ENCODE peak calls at places on chromosome X, in six cellular contexts. O is GM23338, Z is fibroblast of lung, J is mammary epithelial cell, Y is PC-9, S is A549. E is an unnamed sample.

GRCh38 chrX:16268206-16268605 is 100.9 kb downstream of the MAGEB17 start:
- DNase-seq in O (no peak), Z (no peak), J (peak), Y (no peak), S (no peak), E (no peak)

GRCh38 chrX:49237060-49237459 is 1.8 kb downstream of the CCDC22 start:
- DNase-seq in O (no peak), Z (no peak), J (no peak), Y (no peak), S (no peak), E (no peak)

GRCh38 chrX:39729834-39730670 is 367.7 kb downstream of the BCOR start:
- DNase-seq in O (peak), Z (no peak), J (no peak), Y (no peak), S (no peak), E (no peak)

GRCh38 chrX:49001521-49002090 is 458 bp downstream of the GRIPAP1 start:
- DNase-seq in O (peak), Z (peak), J (peak), Y (no peak), S (peak), E (peak)

GRCh38 chrX:22748093-22748999 is 251.4 kb upstream of the DDX53 start:
- DNase-seq in O (peak), Z (peak), J (peak), Y (no peak), S (peak), E (peak)

GRCh38 chrX:109889289-109890006 is 113.5 kb upstream of the TMEM164 start:
- DNase-seq in O (peak), Z (peak), J (no peak), Y (no peak), S (no peak), E (peak)

GRCh38 chrX:40083120-40083978 is 14.4 kb downstream of the BCOR start:
- DNase-seq in O (peak), Z (no peak), J (peak), Y (no peak), S (no peak), E (no peak)

GRCh38 chrX:144681501-144681900 is 565.8 kb upstream of the SPANXN1 start:
- DNase-seq in O (no peak), Z (no peak), J (peak), Y (no peak), S (no peak), E (no peak)

GRCh38 chrX:7904557-7904956 is 22.7 kb downstream of the PNPLA4 start:
- DNase-seq in O (no peak), Z (peak), J (peak), Y (no peak), S (no peak), E (no peak)

GRCh38 chrX:10259716-10260115 is 102.9 kb downstream of the CLCN4 start:
- DNase-seq in O (no peak), Z (peak), J (no peak), Y (no peak), S (no peak), E (no peak)

GRCh38 chrX:155767101-155767878 is 113.9 kb upstream of the VAMP7 start:
- DNase-seq in O (peak), Z (peak), J (peak), Y (peak), S (peak), E (no peak)

GRCh38 chrX:65502618-65503017 is 32.0 kb downstream of the LAS1L start:
- DNase-seq in O (no peak), Z (no peak), J (no peak), Y (no peak), S (no peak), E (no peak)

GRCh38 chrX:68830486-68831404 is 1.9 kb downstream of the EFNB1 start:
- DNase-seq in O (no peak), Z (no peak), J (no peak), Y (no peak), S (no peak), E (no peak)

GRCh38 chrX:68832101-68832416 is 3.2 kb downstream of the EFNB1 start:
- DNase-seq in O (peak), Z (peak), J (peak), Y (peak), S (no peak), E (peak)

GRCh38 chrX:68832516-68833447 is 4.0 kb downstream of the EFNB1 start:
- DNase-seq in O (peak), Z (no peak), J (no peak), Y (no peak), S (no peak), E (no peak)

GRCh38 chrX:68829594-68830485 is 1.0 kb downstream of the EFNB1 start:
- DNase-seq in O (peak), Z (no peak), J (no peak), Y (no peak), S (peak), E (no peak)

DNA sequence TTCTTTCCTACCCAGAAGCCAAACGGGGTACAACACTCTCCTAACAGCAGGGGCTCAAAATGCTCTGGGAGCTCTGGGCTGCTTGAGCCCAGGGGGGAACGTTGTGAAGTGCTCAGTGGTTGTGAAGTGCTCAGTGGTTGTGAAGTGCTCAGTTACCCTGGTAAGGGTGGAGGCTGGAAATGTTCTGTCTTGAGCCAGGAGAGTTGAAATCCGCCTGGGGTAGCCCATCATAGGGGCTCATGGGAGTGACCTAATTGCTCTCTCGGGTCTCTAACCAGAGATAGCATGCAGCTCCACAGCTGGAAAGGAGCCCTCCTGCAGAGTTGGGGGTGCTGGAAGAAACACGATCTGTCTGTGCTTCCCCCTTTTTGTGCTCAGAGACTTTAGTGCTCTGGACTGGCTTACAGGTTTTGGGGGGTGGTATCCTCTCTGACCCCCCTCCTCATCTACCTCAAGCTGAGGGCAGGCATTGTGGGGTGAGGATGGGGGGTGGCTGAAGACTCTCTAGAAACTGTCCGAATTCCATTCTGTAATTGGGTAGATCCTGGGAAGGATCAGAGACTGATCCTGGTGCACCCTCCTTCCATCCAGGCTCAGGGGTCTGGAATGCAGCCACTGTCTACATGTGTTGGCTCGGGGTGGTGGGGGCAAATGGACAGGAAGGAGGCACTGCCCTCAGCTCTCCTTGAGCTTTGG is 2.7 kb downstream of the EFNB1 start:
- DNase-seq in O (peak), Z (no peak), J (no peak), Y (no peak), S (no peak), E (no peak)
- H3K4me3 ChIP-seq in O (peak), Z (peak), J (peak), Y (peak), S (no peak), E (no peak)

GRCh38 chrX:26789751-26790150 is 573.8 kb downstream of the MAGEB5 start:
- DNase-seq in O (no peak), Z (peak), J (no peak), Y (no peak), S (no peak), E (no peak)
- H3K4me2 ChIP-seq in O (no peak), Z (no peak), J (no peak), Y (no peak), S (no peak), E (no peak)

GRCh38 chrX:74230094-74230493 is 73.9 kb upstream of the ZCCHC13 start:
- DNase-seq in O (no peak), Z (peak), J (no peak), Y (no peak), S (no peak), E (no peak)
- TF ChIP-seq CTCF in O (no peak), Z (no peak), J (no peak), Y (no peak), S (no peak), E (peak)

DNA sequence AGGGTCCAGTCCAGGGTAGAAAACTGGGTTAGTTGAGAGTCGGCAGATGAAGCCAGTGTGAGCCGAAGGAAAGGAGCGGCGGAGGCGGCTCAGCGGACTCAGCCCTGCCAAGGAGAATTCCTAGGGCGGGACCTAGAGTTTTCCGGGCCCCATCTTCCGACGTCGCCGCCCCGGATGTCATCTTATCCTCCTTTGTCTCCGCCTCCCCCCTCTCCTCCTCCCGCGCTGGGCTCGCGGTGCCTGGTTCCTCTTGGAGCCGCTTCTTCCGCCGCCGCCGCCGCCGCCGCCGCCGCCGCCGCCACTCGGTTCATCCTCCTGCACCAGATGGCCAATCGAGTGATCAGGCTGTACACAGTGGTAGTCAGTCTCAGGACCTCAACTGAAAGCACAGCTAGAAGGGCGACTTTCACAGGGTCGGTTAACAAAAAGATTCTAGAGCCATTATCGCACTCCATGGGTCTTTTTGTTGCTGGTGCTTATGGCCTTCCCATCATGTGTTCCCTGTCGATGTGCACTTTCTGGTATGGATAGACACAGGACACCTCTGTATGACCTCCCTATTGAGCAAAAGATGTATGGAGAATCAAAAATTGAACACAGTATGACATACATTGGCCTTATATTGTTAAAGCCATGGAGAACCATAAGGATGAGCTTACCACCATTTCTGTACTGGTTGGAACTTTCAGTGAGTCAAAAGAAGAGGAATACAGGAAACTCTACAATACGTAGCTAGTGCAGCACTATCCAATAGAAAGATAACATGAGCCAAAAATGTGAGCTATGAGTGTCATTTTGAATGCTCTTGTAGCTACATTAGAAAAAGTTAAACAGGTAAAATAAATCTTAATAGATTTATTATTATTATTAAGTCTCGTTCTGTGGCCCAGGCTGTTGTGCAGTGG is 32.4 kb upstream of the THOC2 start:
- DNase-seq in O (peak), Z (peak), J (peak), Y (peak), S (peak), E (peak)
- H3K4me3 ChIP-seq in O (peak), Z (peak), J (peak), Y (peak), S (peak), E (peak)

GRCh38 chrX:19866626-19867410 is 20.6 kb downstream of the SH3KBP1 start:
- DNase-seq in O (no peak), Z (no peak), J (no peak), Y (no peak), S (no peak), E (no peak)
- H3K4me2 ChIP-seq in O (no peak), Z (no peak), J (no peak), Y (no peak), S (no peak), E (peak)

GRCh38 chrX:47572773-47573333 is 9.4 kb upstream of the TIMP1 start:
- DNase-seq in O (no peak), Z (no peak), J (no peak), Y (no peak), S (no peak), E (no peak)

GRCh38 chrX:47571215-47571614 is 10.2 kb downstream of the ARAF start:
- DNase-seq in O (no peak), Z (no peak), J (no peak), Y (no peak), S (no peak), E (no peak)

GRCh38 chrX:47573334-47574095 is 8.7 kb upstream of the TIMP1 start:
- DNase-seq in O (peak), Z (peak), J (peak), Y (no peak), S (no peak), E (no peak)

GRCh38 chrX:47570794-47571193 is 9.8 kb downstream of the ARAF start:
- DNase-seq in O (no peak), Z (no peak), J (no peak), Y (no peak), S (no peak), E (no peak)

DNA sequence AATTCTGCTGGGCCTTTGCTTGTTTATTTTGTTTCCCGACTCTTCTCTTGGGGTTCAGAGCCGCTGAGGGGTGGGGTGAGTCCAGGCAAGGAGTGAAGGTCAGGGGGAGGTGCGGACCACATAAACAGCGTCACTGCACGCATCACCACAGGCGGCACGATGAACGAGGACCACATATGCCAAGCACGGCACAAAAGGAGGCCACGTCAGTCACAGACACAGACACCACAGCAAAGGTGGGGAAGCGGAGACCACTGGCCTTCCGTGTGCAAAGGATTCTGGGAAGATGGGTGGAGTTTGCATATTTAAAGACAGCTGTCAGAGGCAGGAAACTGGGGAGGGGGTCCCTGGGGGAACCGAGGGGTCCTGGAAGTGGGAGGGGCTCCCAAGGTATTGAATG is 10.3 kb upstream of the TIMP1 start:
- DNase-seq in O (no peak), Z (no peak), J (no peak), Y (no peak), S (no peak), E (no peak)
- TF ChIP-seq CTCF in O (no peak), Z (no peak), J (no peak), Y (no peak), S (no peak), E (no peak)

GRCh38 chrX:107773206-107773605 is 2.4 kb downstream of the TSC22D3 start:
- DNase-seq in O (peak), Z (no peak), J (no peak), Y (no peak), S (no peak), E (no peak)
- H3K4me3 ChIP-seq in O (peak), Z (no peak), J (no peak), Y (no peak), S (no peak), E (no peak)

GRCh38 chrX:108224727-108225455 is 133.3 kb downstream of the ATG4A start:
- DNase-seq in O (peak), Z (peak), J (no peak), Y (no peak), S (peak), E (peak)
- H3K4me2 ChIP-seq in O (no peak), Z (no peak), J (peak), Y (no peak), S (peak), E (no peak)

DNA sequence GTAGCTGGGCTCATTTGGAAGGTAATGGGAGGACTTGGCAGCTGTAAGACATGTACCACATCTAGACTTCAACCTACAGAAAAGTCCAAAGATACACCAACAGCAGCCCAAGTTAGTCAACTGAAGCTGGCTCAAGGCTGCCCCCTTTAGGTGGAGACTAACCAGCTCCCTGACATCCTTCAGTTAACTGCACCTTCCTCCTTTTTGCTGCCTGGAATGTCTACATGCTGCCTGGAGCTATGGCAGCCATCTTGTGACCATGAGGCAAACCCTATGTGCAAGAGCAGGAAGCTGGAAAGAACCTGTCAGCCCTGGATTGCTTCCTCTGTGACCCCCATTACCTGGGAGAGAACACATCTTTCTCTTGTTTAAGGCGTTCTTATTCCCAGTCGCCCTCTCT is 25.8 kb downstream of the ARSD start:
- DNase-seq in O (no peak), Z (no peak), J (no peak), Y (no peak), S (no peak), E (no peak)
- TF ChIP-seq CTCF in O (peak), Z (no peak), J (no peak), Y (no peak), S (no peak), E (peak)

GRCh38 chrX:21658152-21658737 is at the start of gene KLHL34:
- DNase-seq in O (peak), Z (no peak), J (no peak), Y (no peak), S (no peak), E (no peak)
- H3K4me3 ChIP-seq in O (peak), Z (no peak), J (no peak), Y (no peak), S (no peak), E (no peak)